ENCODE peak calls at places on chromosome 1, in four cellular contexts. M is psoas muscle, F is kidney glomerular epithelial cell, D is NCI-H1417. H is an unnamed sample.

GRCh38 chr1:96416111-96416595 is 305.4 kb upstream of the PTBP2 start:
- DNase-seq in M (peak), F (peak), D (no peak), H (no peak)

GRCh38 chr1:19385869-19386591 is 73.9 kb downstream of the SLC66A1 start:
- DNase-seq in M (peak), F (no peak), D (no peak), H (peak)

GRCh38 chr1:7586031-7586941 is 184.8 kb upstream of the VAMP3 start:
- DNase-seq in M (no peak), F (no peak), D (no peak), H (peak)

GRCh38 chr1:30933874-30934252 is 25.3 kb upstream of the SDC3 start:
- DNase-seq in M (no peak), F (peak), D (no peak), H (no peak)

GRCh38 chr1:56472860-56473259 is 106.5 kb downstream of the PLPP3 start:
- DNase-seq in M (no peak), F (no peak), D (no peak), H (no peak)

GRCh38 chr1:56910441-56910985 is 55.3 kb downstream of the C8B start:
- DNase-seq in M (no peak), F (no peak), D (no peak), H (peak)

GRCh38 chr1:6909401-6909800 is 124.1 kb downstream of the CAMTA1 start:
- DNase-seq in M (no peak), F (no peak), D (no peak), H (no peak)

GRCh38 chr1:11342677-11343076 is 69.7 kb downstream of the UBIAD1 start:
- DNase-seq in M (no peak), F (no peak), D (no peak), H (no peak)

GRCh38 chr1:241167121-241167619 is 189.8 kb downstream of the RGS7 start:
- DNase-seq in M (no peak), F (no peak), D (no peak), H (no peak)

GRCh38 chr1:66349277-66349676 is 184.7 kb upstream of the SGIP1 start:
- DNase-seq in M (no peak), F (no peak), D (no peak), H (no peak)

GRCh38 chr1:152018537-152018936 is 18.3 kb downstream of the S100A11 start:
- DNase-seq in M (no peak), F (no peak), D (no peak), H (no peak)

GRCh38 chr1:61993331-61993961 is 201.2 kb upstream of the L1TD1 start:
- DNase-seq in M (no peak), F (no peak), D (no peak), H (no peak)

GRCh38 chr1:117673405-117673804 is 67.6 kb downstream of the TENT5C start:
- DNase-seq in M (no peak), F (peak), D (no peak), H (no peak)

H was measured in right lobe of liver.